ENCODE peak calls at places on chromosome 5, in ten cellular contexts. D is ELR; A is IMR-90; B is EL; G is pancreas; W is AG09309; P is activated T-cell treated with anti-CD3 and anti-CD28 coated beads, Interleukin-2, amount 50 U/mL, for 72 hours; L is RPMI8226; S is effector CD4-positive, alpha-beta T cell; O is naive thymus-derived CD4-positive, alpha-beta T cell. F is an unnamed sample.

GRCh38 chr5:93299596-93300308 is 281.3 kb downstream of the NR2F1-AS1 start:
- DNase-seq in D (no peak), A (no peak), B (no peak), G (no peak), W (no peak), P (no peak), L (no peak), S (no peak), O (no peak), F (peak; percentile 36)

GRCh38 chr5:161165998-161166660 is 314.1 kb upstream of the ATP10B start:
- DNase-seq in D (no peak), A (no peak), B (no peak), G (no peak), W (no peak), P (no peak), L (no peak), S (no peak), O (no peak), F (no peak)

GRCh38 chr5:141853895-141854626 is 24.1 kb downstream of the PCDH1 start:
- DNase-seq in D (no peak), A (no peak), B (no peak), G (no peak), W (no peak), P (no peak), L (no peak), S (no peak), O (no peak), F (no peak)

GRCh38 chr5:121174351-121174750 is 677.3 kb upstream of the FTMT start:
- DNase-seq in D (no peak), A (peak; percentile 1), B (no peak), G (no peak), W (no peak), P (no peak), L (no peak), S (no peak), O (no peak), F (no peak)

GRCh38 chr5:120446896-120447295 is 17.2 kb upstream of the PRR16 start:
- DNase-seq in D (no peak), A (no peak), B (peak; percentile 61), G (no peak), W (peak; percentile 55), P (no peak), L (no peak), S (no peak), O (no peak), F (no peak)

GRCh38 chr5:16552666-16553343 is 64.0 kb downstream of the RETREG1 start:
- DNase-seq in D (peak; percentile 82), A (peak; percentile 55), B (peak; percentile 66), G (peak; percentile 85), W (no peak), P (peak; percentile 47), L (peak; percentile 62), S (peak; percentile 3), O (no peak), F (peak; percentile 58)

GRCh38 chr5:89374144-89374784 is 491.3 kb upstream of the MEF2C start:
- DNase-seq in D (no peak), A (no peak), B (no peak), G (peak; percentile 9), W (no peak), P (no peak), L (peak; percentile 62), S (no peak), O (no peak), F (no peak)

GRCh38 chr5:167763772-167764171 is 527.7 kb upstream of the WWC1 start:
- DNase-seq in D (peak; percentile 37), A (peak; percentile 38), B (peak; percentile 35), G (no peak), W (peak; percentile 98), P (no peak), L (no peak), S (no peak), O (no peak), F (peak; percentile 41)

GRCh38 chr5:56516936-56517521 is 283.9 kb upstream of the ANKRD55 start:
- DNase-seq in D (no peak), A (peak; percentile 29), B (peak; percentile 21), G (peak; percentile 41), W (no peak), P (no peak), L (peak; percentile 79), S (no peak), O (no peak), F (peak; percentile 8)

GRCh38 chr5:172498431-172499129 is 44.3 kb upstream of the SH3PXD2B start:
- DNase-seq in D (no peak), A (no peak), B (no peak), G (no peak), W (no peak), P (no peak), L (no peak), S (no peak), O (no peak), F (no peak)

GRCh38 chr5:683619-684481 is 9.3 kb downstream of the TPPP start:
- DNase-seq in D (no peak), A (no peak), B (no peak), G (peak; percentile 13), W (no peak), P (no peak), L (no peak), S (no peak), O (no peak), F (no peak)

GRCh38 chr5:179963375-179963774 is 55.7 kb upstream of the TBC1D9B start:
- DNase-seq in D (no peak), A (no peak), B (no peak), G (no peak), W (no peak), P (no peak), L (no peak), S (no peak), O (no peak), F (no peak)

GRCh38 chr5:83453937-83454336 is 17.6 kb upstream of the VCAN start:
- DNase-seq in D (no peak), A (no peak), B (no peak), G (no peak), W (no peak), P (no peak), L (no peak), S (no peak), O (no peak), F (no peak)

GRCh38 chr5:58156977-58157701 is 302.7 kb downstream of the PLK2 start:
- DNase-seq in D (peak; percentile 7), A (peak; percentile 53), B (peak; percentile 5), G (peak; percentile 10), W (no peak), P (no peak), L (no peak), S (no peak), O (no peak), F (peak; percentile 77)

GRCh38 chr5:139690385-139691274 is 42.5 kb downstream of the CXXC5 start:
- DNase-seq in D (peak; percentile 63), A (peak; percentile 61), B (peak; percentile 64), G (peak; percentile 60), W (no peak), P (no peak), L (no peak), S (no peak), O (no peak), F (peak; percentile 55)

GRCh38 chr5:14064841-14065240 is 78.3 kb upstream of the TRIO start:
- DNase-seq in D (peak; percentile 68), A (peak; percentile 67), B (peak; percentile 64), G (no peak), W (no peak), P (no peak), L (no peak), S (no peak), O (no peak), F (peak; percentile 38)

GRCh38 chr5:106862450-106863193 is 808.1 kb downstream of the EFNA5 start:
- DNase-seq in D (peak; percentile 22), A (peak; percentile 50), B (no peak), G (no peak), W (no peak), P (no peak), L (peak; percentile 38), S (no peak), O (no peak), F (peak; percentile 49)

GRCh38 chr5:89697581-89697980 is 712.0 kb downstream of the CETN3 start:
- DNase-seq in D (no peak), A (no peak), B (no peak), G (no peak), W (no peak), P (no peak), L (no peak), S (no peak), O (no peak), F (no peak)

GRCh38 chr5:16540421-16540820 is 74.8 kb upstream of the ZNF622 start:
- DNase-seq in D (peak; percentile 93), A (peak; percentile 79), B (peak; percentile 89), G (no peak), W (peak; percentile 64), P (no peak), L (no peak), S (no peak), O (no peak), F (peak; percentile 65)

GRCh38 chr5:88142801-88143692 is 125.6 kb downstream of the TMEM161B start:
- DNase-seq in D (peak; percentile 8), A (no peak), B (peak; percentile 3), G (no peak), W (no peak), P (no peak), L (no peak), S (no peak), O (no peak), F (no peak)

GRCh38 chr5:16602182-16602581 is 14.6 kb downstream of the RETREG1 start:
- DNase-seq in D (no peak), A (no peak), B (no peak), G (no peak), W (no peak), P (no peak), L (no peak), S (no peak), O (no peak), F (no peak)

GRCh38 chr5:34923694-34924461 is 5.5 kb upstream of the DNAJC21 start:
- DNase-seq in D (peak; percentile 95), A (peak; percentile 94), B (peak; percentile 93), G (peak; percentile 25), W (peak; percentile 48), P (peak; percentile 55), L (no peak), S (no peak), O (no peak), F (peak; percentile 90)

F was measured in RPMI7951.